ENCODE peak calls at places on chromosome 21, in four cellular contexts. One of them, this sample, is unnamed.
A peak's percentile ranks its signal among the peaks of the same experiment; 100 is the strongest.

GRCh38 chr21:46362946-46363345 is 39.0 kb downstream of the PCNT start:
- DNase-seq in ovary: peak; percentile 59
- DNase-seq in aorta: no peak
- DNase-seq in cardiac muscle cell: no peak
- DNase-seq in this sample: no peak

GRCh38 chr21:33244082-33244780 is 14.5 kb downstream of the IFNAR2 start:
- DNase-seq in aorta: no peak
- DNase-seq in ovary: no peak
- DNase-seq in cardiac muscle cell: peak; percentile 41
- DNase-seq in this sample: no peak

GRCh38 chr21:34830386-34831140 is 161.8 kb downstream of the CLIC6 start:
- DNase-seq in aorta: no peak
- DNase-seq in cardiac muscle cell: peak; percentile 34
- DNase-seq in ovary: no peak
- DNase-seq in this sample: no peak

GRCh38 chr21:17819114-17819877 is at the start of gene C21orf91:
- DNase-seq in aorta: peak; percentile 94
- DNase-seq in ovary: peak; percentile 91
- DNase-seq in cardiac muscle cell: peak; percentile 94
- DNase-seq in this sample: peak; percentile 92

GRCh38 chr21:16310191-16310590 is 580.4 kb downstream of the USP25 start:
- DNase-seq in ovary: no peak
- DNase-seq in cardiac muscle cell: no peak
- DNase-seq in aorta: no peak
- DNase-seq in this sample: no peak

GRCh38 chr21:28272272-28272992 is 720.2 kb downstream of the LTN1 start:
- DNase-seq in aorta: no peak
- DNase-seq in ovary: no peak
- DNase-seq in cardiac muscle cell: peak; percentile 68
- DNase-seq in this sample: no peak

GRCh38 chr21:25867041-25867440 is 132.3 kb downstream of the GABPA start:
- DNase-seq in aorta: no peak
- DNase-seq in ovary: no peak
- DNase-seq in cardiac muscle cell: no peak
- DNase-seq in this sample: no peak

GRCh38 chr21:15515908-15516307 is 213.9 kb upstream of the USP25 start:
- DNase-seq in aorta: no peak
- DNase-seq in ovary: no peak
- DNase-seq in cardiac muscle cell: no peak
- DNase-seq in this sample: no peak

GRCh38 chr21:17359781-17360180 is 153.1 kb upstream of the CXADR start:
- DNase-seq in ovary: no peak
- DNase-seq in aorta: no peak
- DNase-seq in cardiac muscle cell: no peak
- DNase-seq in this sample: no peak

GRCh38 chr21:34836103-34836932 is 167.5 kb downstream of the CLIC6 start:
- DNase-seq in aorta: peak; percentile 86
- DNase-seq in ovary: peak; percentile 69
- DNase-seq in cardiac muscle cell: peak; percentile 99
- DNase-seq in this sample: no peak

GRCh38 chr21:41112740-41113692 is 54.9 kb upstream of the BACE2 start:
- DNase-seq in aorta: peak; percentile 57
- DNase-seq in ovary: no peak
- DNase-seq in cardiac muscle cell: peak; percentile 97
- DNase-seq in this sample: no peak

GRCh38 chr21:33655591-33656221 is 13.4 kb downstream of the ITSN1 start:
- DNase-seq in ovary: no peak
- DNase-seq in cardiac muscle cell: peak; percentile 87
- DNase-seq in aorta: no peak
- DNase-seq in this sample: no peak

GRCh38 chr21:15514073-15514946 is 215.5 kb upstream of the USP25 start:
- DNase-seq in ovary: no peak
- DNase-seq in aorta: no peak
- DNase-seq in cardiac muscle cell: no peak
- DNase-seq in this sample: no peak

GRCh38 chr21:15617968-15618367 is 111.8 kb upstream of the USP25 start:
- DNase-seq in cardiac muscle cell: peak; percentile 84
- DNase-seq in aorta: no peak
- DNase-seq in ovary: no peak
- DNase-seq in this sample: no peak

GRCh38 chr21:26443291-26443690 is 129.8 kb downstream of the CYYR1 start:
- DNase-seq in ovary: no peak
- DNase-seq in aorta: no peak
- DNase-seq in cardiac muscle cell: no peak
- DNase-seq in this sample: no peak

GRCh38 chr21:34186119-34186719 is 112.8 kb downstream of the MRPS6 start:
- DNase-seq in aorta: peak; percentile 81
- DNase-seq in ovary: no peak
- DNase-seq in cardiac muscle cell: peak; percentile 16
- DNase-seq in this sample: no peak

GRCh38 chr21:46059195-46059594 is 38.7 kb upstream of the COL6A2 start:
- DNase-seq in cardiac muscle cell: no peak
- DNase-seq in ovary: peak; percentile 39
- DNase-seq in aorta: no peak
- DNase-seq in this sample: no peak

GRCh38 chr21:28485301-28486022 is 507.2 kb downstream of the LTN1 start:
- DNase-seq in aorta: no peak
- DNase-seq in ovary: no peak
- DNase-seq in cardiac muscle cell: peak; percentile 51
- DNase-seq in this sample: no peak

GRCh38 chr21:32916522-32917099 is 109.1 kb upstream of the OLIG2 start:
- DNase-seq in ovary: no peak
- DNase-seq in cardiac muscle cell: no peak
- DNase-seq in aorta: no peak
- DNase-seq in this sample: peak; percentile 44

GRCh38 chr21:30329203-30329868 is 8.2 kb downstream of the KRTAP27-1 start:
- DNase-seq in aorta: no peak
- DNase-seq in ovary: no peak
- DNase-seq in cardiac muscle cell: no peak
- DNase-seq in this sample: no peak

GRCh38 chr21:35976929-35977328 is 83.4 kb downstream of the SETD4 start:
- DNase-seq in ovary: no peak
- DNase-seq in cardiac muscle cell: no peak
- DNase-seq in aorta: no peak
- DNase-seq in this sample: no peak

GRCh38 chr21:38775733-38776132 is 30.0 kb upstream of the ETS2 start:
- DNase-seq in cardiac muscle cell: no peak
- DNase-seq in aorta: no peak
- DNase-seq in ovary: no peak
- DNase-seq in this sample: no peak

GRCh38 chr21:38777015-38777414 is 28.7 kb upstream of the ETS2 start:
- DNase-seq in cardiac muscle cell: no peak
- DNase-seq in ovary: no peak
- DNase-seq in aorta: no peak
- DNase-seq in this sample: no peak

GRCh38 chr21:38780879-38781278 is 24.9 kb upstream of the ETS2 start:
- DNase-seq in cardiac muscle cell: no peak
- DNase-seq in aorta: no peak
- DNase-seq in ovary: no peak
- DNase-seq in this sample: no peak

GRCh38 chr21:38774586-38775285 is 31.0 kb upstream of the ETS2 start:
- DNase-seq in cardiac muscle cell: no peak
- DNase-seq in ovary: no peak
- DNase-seq in aorta: no peak
- DNase-seq in this sample: no peak

GRCh38 chr21:38777521-38777920 is 28.2 kb upstream of the ETS2 start:
- DNase-seq in aorta: no peak
- DNase-seq in ovary: no peak
- DNase-seq in cardiac muscle cell: no peak
- DNase-seq in this sample: no peak
- H3K27me3 ChIP-seq in aorta: no peaks in the 10 kb centered on the region
- H3K27me3 ChIP-seq in ovary: no peaks in the 10 kb centered on the region
- H3K27me3 ChIP-seq in cardiac muscle cell: no peaks in the 10 kb centered on the region
- H3K27me3 ChIP-seq in this sample: no peaks in the 10 kb centered on the region

GRCh38 chr21:44804762-44805161 is 3.1 kb upstream of the UBE2G2 start:
- DNase-seq in cardiac muscle cell: no peak
- DNase-seq in aorta: no peak
- DNase-seq in ovary: no peak
- DNase-seq in this sample: peak; percentile 66

GRCh38 chr21:44801468-44802395 is at the start of gene UBE2G2:
- DNase-seq in cardiac muscle cell: peak; percentile 78
- DNase-seq in aorta: peak; percentile 85
- DNase-seq in ovary: peak; percentile 91
- DNase-seq in this sample: peak; percentile 91

GRCh38 chr21:44800971-44801467 is 601 bp downstream of the UBE2G2 start:
- DNase-seq in ovary: no peak
- DNase-seq in aorta: no peak
- DNase-seq in cardiac muscle cell: peak; percentile 33
- DNase-seq in this sample: no peak

GRCh38 chr21:44803651-44804050 is 2.0 kb upstream of the UBE2G2 start:
- DNase-seq in cardiac muscle cell: no peak
- DNase-seq in aorta: no peak
- DNase-seq in ovary: no peak
- DNase-seq in this sample: no peak

GRCh38 chr21:44802396-44803153 is 955 bp upstream of the UBE2G2 start:
- DNase-seq in cardiac muscle cell: no peak
- DNase-seq in aorta: no peak
- DNase-seq in ovary: no peak
- DNase-seq in this sample: peak; percentile 61
- H3K27ac ChIP-seq in cardiac muscle cell: peak overlapping the region; percentile 89
- H3K27ac ChIP-seq in aorta: no peak overlapping the region
- H3K27ac ChIP-seq in ovary: no peak overlapping the region
- H3K27ac ChIP-seq in this sample: peak overlapping the region; percentile 89

DNA sequence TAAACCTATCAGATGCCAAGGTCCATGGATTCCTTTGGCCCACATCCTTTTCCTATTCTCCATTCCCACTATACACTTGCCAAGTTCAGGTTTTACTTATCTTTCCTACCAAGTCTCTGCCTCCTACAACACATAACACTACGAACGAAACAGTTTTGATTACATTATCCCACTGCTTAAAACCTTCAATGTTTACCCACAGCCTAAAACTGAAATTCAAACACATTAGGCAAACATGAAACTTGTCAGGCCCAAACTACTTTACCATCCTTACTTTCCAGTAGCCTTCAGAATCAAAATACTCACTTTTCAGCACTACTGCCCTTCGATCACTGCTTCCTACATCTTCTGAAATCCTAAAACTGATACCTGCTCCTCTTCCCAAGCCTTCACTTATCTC is 3.0 kb downstream of the SCAF4 start:
- DNase-seq in cardiac muscle cell: no peak
- DNase-seq in aorta: no peak
- DNase-seq in ovary: no peak
- DNase-seq in this sample: no peak
- H3K4me3 ChIP-seq in cardiac muscle cell: no peak overlapping the region
- H3K4me3 ChIP-seq in aorta: no peak overlapping the region
- H3K4me3 ChIP-seq in ovary: no peak overlapping the region
- H3K4me3 ChIP-seq in this sample: no peak overlapping the region

DNA sequence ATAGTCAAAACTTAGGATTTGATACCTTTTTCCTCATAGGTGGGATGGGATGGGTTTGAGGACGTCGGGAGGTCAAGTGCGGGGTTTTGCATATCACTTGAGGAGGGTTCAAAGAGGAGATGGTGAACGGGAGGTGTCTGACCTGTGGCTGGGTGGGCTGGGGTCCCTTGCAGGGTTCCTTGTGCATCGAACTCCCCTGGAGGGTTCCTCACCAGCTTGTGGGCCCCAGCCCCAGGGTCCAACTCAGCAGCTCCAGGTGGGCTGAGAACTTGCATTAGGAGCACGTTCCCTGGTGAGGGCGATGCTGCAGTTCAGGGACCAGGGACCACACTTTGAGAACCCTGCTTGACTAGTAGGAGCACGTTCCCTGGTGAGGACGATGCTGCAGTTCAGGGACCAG is 23.2 kb downstream of the TRPM2 start:
- DNase-seq in aorta: peak; percentile 15
- DNase-seq in ovary: peak; percentile 20
- DNase-seq in cardiac muscle cell: no peak
- DNase-seq in this sample: no peak
- H3K27me3 ChIP-seq in aorta: no peaks in the 10 kb centered on the region
- H3K27me3 ChIP-seq in ovary: no peaks in the 10 kb centered on the region
- H3K27me3 ChIP-seq in cardiac muscle cell: peaks cover 2% of the 10 kb centered on the region
- H3K27me3 ChIP-seq in this sample: no peaks in the 10 kb centered on the region

GRCh38 chr21:42992943-42993712 is 18.8 kb downstream of the PKNOX1 start:
- DNase-seq in aorta: no peak
- DNase-seq in ovary: no peak
- DNase-seq in cardiac muscle cell: peak; percentile 32
- DNase-seq in this sample: no peak

GRCh38 chr21:42990251-42990650 is 15.9 kb downstream of the PKNOX1 start:
- DNase-seq in aorta: no peak
- DNase-seq in ovary: no peak
- DNase-seq in cardiac muscle cell: no peak
- DNase-seq in this sample: no peak

GRCh38 chr21:42988234-42988965 is 14.0 kb downstream of the PKNOX1 start:
- DNase-seq in aorta: no peak
- DNase-seq in cardiac muscle cell: peak; percentile 32
- DNase-seq in ovary: no peak
- DNase-seq in this sample: no peak

GRCh38 chr21:42997053-42997452 is 22.7 kb downstream of the PKNOX1 start:
- DNase-seq in ovary: peak; percentile 70
- DNase-seq in aorta: peak; percentile 76
- DNase-seq in cardiac muscle cell: peak; percentile 96
- DNase-seq in this sample: no peak

DNA sequence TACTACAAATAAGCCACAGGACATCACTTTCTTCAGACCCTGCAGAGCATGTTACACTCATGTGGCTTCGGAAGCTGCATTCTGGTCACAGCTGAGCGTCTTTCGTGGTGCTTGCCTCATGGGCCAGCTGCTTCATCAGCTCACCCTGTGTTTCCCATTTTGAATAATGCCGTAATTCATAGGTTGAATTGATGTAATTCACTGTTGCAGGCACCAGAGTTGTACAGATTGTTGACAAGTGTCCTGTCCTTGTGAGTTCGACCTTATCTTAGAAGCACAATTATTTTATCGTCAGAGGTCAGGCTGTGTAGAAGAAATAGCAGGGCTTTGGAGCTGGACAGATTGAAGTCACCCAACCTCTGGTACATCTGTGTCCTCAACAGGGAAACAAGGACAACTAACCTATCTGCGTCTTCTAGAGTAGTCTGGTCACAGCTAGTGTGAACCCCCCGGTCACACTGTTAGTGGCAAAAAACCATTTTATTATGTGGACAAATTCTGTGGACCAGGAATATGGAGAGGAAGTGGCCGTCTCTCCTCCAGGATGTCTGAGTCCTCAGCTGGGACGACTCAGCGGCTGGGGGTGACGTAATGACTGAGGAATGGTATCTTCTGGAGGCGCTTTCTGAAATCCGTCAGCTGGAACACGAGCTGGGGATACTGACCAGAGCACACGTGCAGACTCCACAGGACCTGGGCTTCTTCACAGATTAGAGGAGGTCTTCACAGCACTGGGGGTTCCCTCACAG is 17.8 kb downstream of the PKNOX1 start:
- DNase-seq in ovary: peak; percentile 84
- DNase-seq in cardiac muscle cell: peak; percentile 95
- DNase-seq in aorta: peak; percentile 66
- DNase-seq in this sample: no peak
- H3K27ac ChIP-seq in ovary: no peak overlapping the region
- H3K27ac ChIP-seq in cardiac muscle cell: peak overlapping the region; percentile 82
- H3K27ac ChIP-seq in aorta: no peak overlapping the region
- H3K27ac ChIP-seq in this sample: no peak overlapping the region

This sample was measured in WERI-Rb-1.